ENCODE peak calls at places on chromosomes 4 and X, in nine cellular contexts. F, D, Q, Z, X, U, G, W and O are unnamed samples.
A peak's percentile ranks its signal among the peaks of the same experiment; 100 is the strongest.

GRCh38 chrX:15349046-15349445 is 13.7 kb upstream of the PIGA start:
- DNase-seq in X (peak; percentile 79), W (no peak), U (peak; percentile 52), D (peak; percentile 31), G (peak; percentile 48), Z (no peak), F (no peak), Q (peak; percentile 54), O (no peak)

GRCh38 chr4:99462875-99463464 is 27.8 kb upstream of the ADH7 start:
- DNase-seq in Q (peak; percentile 74), D (peak; percentile 37), U (peak; percentile 37), X (peak; percentile 76), W (peak; percentile 44), F (no peak), Z (peak; percentile 33), G (peak; percentile 57), O (peak; percentile 28)

GRCh38 chrX:49042581-49043219 is 457 bp downstream of the TFE3 start:
- DNase-seq in U (peak; percentile 27), F (no peak), D (no peak), G (peak; percentile 13), X (no peak), W (no peak), Q (peak; percentile 28), Z (no peak), O (no peak)

GRCh38 chrX:22063284-22063683 is 31.2 kb downstream of the PHEX start:
- DNase-seq in D (no peak), G (peak; percentile 12), Z (peak; percentile 75), U (no peak), F (no peak), Q (no peak), X (no peak), W (peak; percentile 49), O (no peak)

GRCh38 chrX:116961872-116962582 is 499.3 kb upstream of the CT83 start:
- DNase-seq in G (no peak), X (peak; percentile 13), W (no peak), Q (no peak), U (no peak), Z (no peak), F (no peak), D (no peak), O (no peak)

GRCh38 chrX:41192880-41193279 is 107.6 kb downstream of the USP9X start:
- DNase-seq in G (peak; percentile 3), X (no peak), Z (no peak), D (no peak), Q (no peak), F (no peak), U (no peak), W (no peak), O (no peak)

GRCh38 chr4:30866444-30866843 is 146.3 kb downstream of the PCDH7 start:
- DNase-seq in F (no peak), Q (no peak), Z (no peak), X (no peak), W (no peak), G (peak; percentile 70), U (no peak), D (no peak), O (no peak)

GRCh38 chrX:146921204-146921603 is 106.7 kb upstream of the CXorf51A start:
- DNase-seq in U (no peak), G (no peak), X (no peak), F (no peak), Q (no peak), D (no peak), Z (no peak), W (no peak), O (no peak)

GRCh38 chrX:24396930-24397277 is 36.5 kb downstream of the SUPT20HL1 start:
- DNase-seq in F (no peak), Z (no peak), Q (no peak), D (no peak), U (no peak), X (no peak), G (no peak), W (no peak), O (no peak)